ENCODE peak calls at places on chromosome 11, in six cellular contexts. B is mucosa of descending colon, M is fibroblast of mammary gland, D is heart left ventricle, E is prostate gland, U is HL-60. A is an unnamed sample.

GRCh38 chr11:134445601-134446325 is 33.7 kb upstream of the B3GAT1 start:
- DNase-seq in D (no peak), U (no peak), E (no peak), M (no peak), B (no peak), A (no peak)

GRCh38 chr11:39786682-39787081 is 1672.8 kb downstream of the LRRC4C start:
- DNase-seq in U (no peak), B (peak; percentile 24), M (no peak), E (no peak), D (no peak), A (no peak)

GRCh38 chr11:121086866-121087265 is 14.2 kb upstream of the TECTA start:
- DNase-seq in U (no peak), M (no peak), E (no peak), B (no peak), D (no peak), A (no peak)

GRCh38 chr11:108253176-108253575 is 30.3 kb downstream of the ATM start:
- DNase-seq in D (no peak), M (peak; percentile 36), U (no peak), B (no peak), E (no peak), A (no peak)

GRCh38 chr11:134439181-134439580 is 27.1 kb upstream of the B3GAT1 start:
- DNase-seq in E (no peak), U (no peak), B (no peak), M (no peak), D (no peak), A (no peak)

GRCh38 chr11:18016789-18017188 is 3.9 kb upstream of the SERGEF start:
- DNase-seq in E (no peak), M (no peak), B (no peak), D (no peak), U (no peak), A (no peak)

GRCh38 chr11:103530257-103530656 is 421.0 kb downstream of the DYNC2H1 start:
- DNase-seq in B (no peak), U (no peak), D (no peak), E (no peak), M (peak; percentile 28), A (no peak)

GRCh38 chr11:17076517-17077239 is 789 bp downstream of the RPS13 start:
- DNase-seq in M (peak; percentile 27), B (no peak), U (no peak), D (no peak), E (no peak), A (no peak)

GRCh38 chr11:129117595-129118350 is 74.4 kb downstream of the ARHGAP32 start:
- DNase-seq in D (no peak), E (peak; percentile 51), M (peak; percentile 80), B (no peak), U (peak; percentile 4), A (peak; percentile 7)

GRCh38 chr11:89421718-89422117 is 69.5 kb downstream of the NOX4 start:
- DNase-seq in B (no peak), D (no peak), E (no peak), U (no peak), M (no peak), A (no peak)
- H3K4me3 ChIP-seq in B (no peak overlapping the region), D (no peak overlapping the region), E (no peak overlapping the region), U (no peak overlapping the region), M (no peak overlapping the region), A (no peak overlapping the region)

DNA sequence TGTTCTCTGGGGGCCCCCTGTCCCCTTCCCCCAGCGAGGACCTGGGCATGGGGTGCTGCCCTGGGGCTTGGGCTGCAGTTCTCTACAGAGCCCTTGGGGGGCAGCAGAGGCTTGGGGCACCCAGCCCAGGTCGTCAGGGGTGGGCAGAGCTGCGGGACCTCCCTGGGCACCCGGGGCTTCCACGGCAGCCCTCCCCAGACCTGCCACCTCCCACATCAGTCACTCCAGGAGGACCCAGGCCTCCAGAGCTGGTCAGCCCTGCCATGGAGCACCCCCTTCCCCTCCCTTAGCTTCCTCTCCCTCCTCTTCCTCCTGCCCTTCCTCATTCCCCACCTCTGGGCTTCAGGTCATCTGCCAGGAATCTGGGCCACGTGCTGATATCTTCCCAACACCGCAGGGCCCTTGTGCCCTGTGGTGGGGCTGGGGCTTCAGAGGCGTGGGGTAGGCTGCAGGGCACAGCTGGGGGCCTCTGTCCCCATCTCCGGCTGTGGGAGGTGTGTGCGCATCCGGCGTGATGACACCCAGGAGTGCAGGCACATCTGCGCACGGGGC is 5.8 kb downstream of the TSPAN4 start:
- DNase-seq in E (no peak), B (no peak), M (no peak), U (no peak), D (peak; percentile 61), A (no peak)
- TF ChIP-seq CTCF in E (peak; percentile 82), B (peak; percentile 93), M (peak; percentile 72), U (peak; percentile 83), D (peak; percentile 89), A (peak; percentile 81)

GRCh38 chr11:66314186-66314501 is 2.7 kb downstream of the CD248 start:
- DNase-seq in E (no peak), M (no peak), U (no peak), B (no peak), D (no peak), A (no peak)
- H3K4me3 ChIP-seq in E (no peak overlapping the region), M (peak overlapping the region; percentile 63), U (no peak overlapping the region), B (no peak overlapping the region), D (peak overlapping the region; percentile 54), A (no peak overlapping the region)

DNA sequence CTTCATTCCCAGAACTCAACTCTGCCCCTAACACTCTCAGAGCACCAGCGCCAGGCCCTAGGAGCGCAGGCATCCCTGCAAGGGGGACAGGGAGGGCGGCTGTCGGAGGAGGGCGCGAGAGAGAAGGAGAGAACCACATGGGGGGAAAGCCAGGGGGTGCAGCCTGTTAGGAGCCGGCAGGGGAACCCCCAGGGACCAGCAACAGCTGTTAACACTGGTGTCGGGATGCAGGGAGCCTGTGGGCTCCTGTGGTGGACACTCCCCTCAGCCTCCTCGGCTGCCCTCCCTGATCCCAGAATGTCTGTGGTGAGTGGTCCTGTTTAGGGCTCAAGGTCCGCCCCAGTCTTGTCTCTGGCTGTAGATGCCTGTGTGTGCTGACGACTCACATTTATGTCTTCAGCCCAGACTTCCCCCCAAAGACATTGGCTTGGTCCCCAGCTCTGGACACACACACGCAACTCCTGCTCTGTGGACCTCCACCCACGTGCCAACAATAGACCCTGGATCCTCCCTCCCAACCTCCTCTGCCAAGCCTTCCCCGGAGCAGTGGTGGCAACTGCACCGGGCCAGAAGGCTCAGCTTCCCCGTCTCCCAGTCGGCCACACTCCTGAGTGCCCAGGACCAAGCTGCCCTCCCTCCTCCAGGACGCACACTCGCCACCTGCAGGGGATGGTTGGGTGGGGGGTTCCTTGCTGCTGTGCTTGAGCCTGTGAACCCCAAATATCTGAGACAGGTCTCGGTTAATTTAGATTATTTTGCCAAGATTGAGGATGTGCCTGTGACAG is 817 bp upstream of the IFITM5 start:
- DNase-seq in D (peak; percentile 37), M (peak; percentile 40), E (no peak), B (peak; percentile 48), U (no peak), A (no peak)
- TF ChIP-seq CTCF in D (no peak), M (peak; percentile 15), E (no peak), B (no peak), U (no peak), A (peak; percentile 14)

GRCh38 chr11:472816-473215 is 22.7 kb downstream of the PTDSS2 start:
- DNase-seq in M (no peak), D (no peak), B (no peak), E (no peak), U (no peak), A (no peak)
- H3K4me3 ChIP-seq in M (no peak overlapping the region), D (no peak overlapping the region), B (no peak overlapping the region), E (no peak overlapping the region), U (no peak overlapping the region), A (no peak overlapping the region)

GRCh38 chr11:69201048-69201365 is 45.3 kb downstream of the SMIM38 start:
- DNase-seq in U (no peak), E (no peak), B (no peak), M (no peak), D (no peak), A (no peak)

GRCh38 chr11:69198891-69199582 is 43.3 kb downstream of the SMIM38 start:
- DNase-seq in E (no peak), D (no peak), M (no peak), U (no peak), B (no peak), A (no peak)

GRCh38 chr11:69201764-69202370 is 46.1 kb downstream of the SMIM38 start:
- DNase-seq in M (no peak), D (no peak), U (no peak), B (no peak), E (no peak), A (no peak)

GRCh38 chr11:69199583-69200295 is 44.0 kb downstream of the SMIM38 start:
- DNase-seq in E (no peak), U (no peak), M (no peak), D (no peak), B (no peak), A (no peak)

GRCh38 chr11:69200331-69201047 is 44.8 kb downstream of the SMIM38 start:
- DNase-seq in B (no peak), D (peak; percentile 55), E (no peak), M (no peak), U (no peak), A (no peak)
- TF ChIP-seq CTCF in B (no peak), D (no peak), E (no peak), M (no peak), U (no peak), A (no peak)

DNA sequence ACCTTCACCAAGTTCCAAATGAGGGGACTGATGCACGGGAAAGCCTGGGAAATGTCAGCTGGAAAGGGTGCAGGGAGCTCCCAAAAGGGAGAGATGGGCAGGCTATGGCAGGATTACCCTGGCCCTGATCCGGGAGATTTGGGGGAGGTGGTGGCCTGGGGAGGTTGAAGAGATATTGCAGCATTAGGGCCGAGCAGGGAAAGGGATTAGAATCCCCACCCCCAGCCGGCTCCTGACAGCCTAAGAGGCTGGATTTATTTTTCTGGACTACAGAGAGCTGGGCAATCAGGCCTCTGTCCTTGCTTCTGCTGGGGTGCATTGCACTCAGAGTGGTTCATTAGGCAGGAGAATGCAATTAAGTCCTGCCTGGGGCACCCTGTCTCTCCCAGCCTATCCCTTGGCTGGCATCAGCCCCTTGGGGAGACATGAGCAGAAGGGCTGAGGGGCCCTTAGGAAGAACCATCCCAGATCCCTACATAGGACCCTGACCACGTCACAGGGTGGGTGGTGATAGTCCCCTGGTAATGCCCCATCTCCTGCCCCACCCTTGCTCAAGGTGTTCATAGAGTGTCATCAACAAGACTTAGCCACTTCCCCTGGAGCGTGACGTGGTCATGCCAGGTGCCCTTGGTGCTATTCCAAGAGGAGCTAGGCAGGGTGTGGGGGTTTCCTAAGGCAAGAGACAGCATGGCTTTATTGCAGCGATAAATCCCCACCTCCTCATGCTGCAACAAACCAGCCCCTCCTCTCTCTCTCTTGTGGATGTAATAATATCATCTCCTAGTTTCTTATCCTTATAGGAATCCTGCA is 38.3 kb upstream of the KLHL35 start:
- DNase-seq in B (no peak), D (no peak), M (no peak), E (no peak), U (no peak), A (no peak)
- H3K4me3 ChIP-seq in B (no peak overlapping the region), D (no peak overlapping the region), M (no peak overlapping the region), E (no peak overlapping the region), U (no peak overlapping the region), A (no peak overlapping the region)

GRCh38 chr11:86453290-86454030 is 78.8 kb downstream of the CCDC81 start:
- DNase-seq in E (no peak), U (no peak), M (no peak), D (no peak), B (no peak), A (no peak)
- TF ChIP-seq CTCF in E (no peak), U (no peak), M (peak; percentile 6), D (no peak), B (no peak), A (peak; percentile 34)

A was measured in epithelial cell of proximal tubule.